ENCODE peak calls at places on chromosomes 6 and 20, in six cellular contexts. T, Z, K, S, O and Y are unnamed samples.

GRCh38 chr20:37804584-37805566 is 98.1 kb upstream of the VSTM2L start:
- DNase-seq in T (no peak), Z (no peak), K (no peak), S (no peak), O (no peak), Y (no peak)

GRCh38 chr20:40286991-40287531 is 402.0 kb downstream of the MAFB start:
- DNase-seq in T (peak), Z (peak), K (no peak), S (peak), O (peak), Y (no peak)

GRCh38 chr20:18057106-18057993 is at the start of gene OVOL2:
- DNase-seq in T (peak), Z (peak), K (no peak), S (no peak), O (no peak), Y (no peak)

GRCh38 chr6:66568271-66568670 is 861.2 kb upstream of the EYS start:
- DNase-seq in T (no peak), Z (no peak), K (no peak), S (no peak), O (no peak), Y (no peak)

GRCh38 chr6:126826315-126826714 is 292.2 kb upstream of the RSPO3 start:
- DNase-seq in T (no peak), Z (no peak), K (no peak), S (no peak), O (no peak), Y (no peak)

GRCh38 chr20:61588356-61589054 is 336.4 kb downstream of the CDH4 start:
- DNase-seq in T (no peak), Z (peak), K (no peak), S (peak), O (no peak), Y (no peak)

GRCh38 chr6:112144145-112144926 is 56.9 kb downstream of the FAM229B start:
- DNase-seq in T (no peak), Z (no peak), K (no peak), S (no peak), O (no peak), Y (no peak)

GRCh38 chr6:150684715-150685459 is 85.2 kb downstream of the PLEKHG1 start:
- DNase-seq in T (no peak), Z (no peak), K (no peak), S (no peak), O (no peak), Y (no peak)

GRCh38 chr20:59560588-59561227 is 43.6 kb upstream of the PHACTR3 start:
- DNase-seq in T (no peak), Z (no peak), K (no peak), S (peak), O (no peak), Y (no peak)

GRCh38 chr20:2316847-2317495 is 21.2 kb downstream of the TGM3 start:
- DNase-seq in T (no peak), Z (no peak), K (no peak), S (no peak), O (no peak), Y (no peak)

GRCh38 chr20:2312876-2313275 is 17.1 kb downstream of the TGM3 start:
- DNase-seq in T (no peak), Z (no peak), K (no peak), S (no peak), O (no peak), Y (no peak)

GRCh38 chr20:2311329-2311728 is 15.5 kb downstream of the TGM3 start:
- DNase-seq in T (no peak), Z (no peak), K (no peak), S (no peak), O (no peak), Y (no peak)

GRCh38 chr20:2314759-2315439 is 19.1 kb downstream of the TGM3 start:
- DNase-seq in T (no peak), Z (no peak), K (no peak), S (peak), O (peak), Y (peak)

DNA sequence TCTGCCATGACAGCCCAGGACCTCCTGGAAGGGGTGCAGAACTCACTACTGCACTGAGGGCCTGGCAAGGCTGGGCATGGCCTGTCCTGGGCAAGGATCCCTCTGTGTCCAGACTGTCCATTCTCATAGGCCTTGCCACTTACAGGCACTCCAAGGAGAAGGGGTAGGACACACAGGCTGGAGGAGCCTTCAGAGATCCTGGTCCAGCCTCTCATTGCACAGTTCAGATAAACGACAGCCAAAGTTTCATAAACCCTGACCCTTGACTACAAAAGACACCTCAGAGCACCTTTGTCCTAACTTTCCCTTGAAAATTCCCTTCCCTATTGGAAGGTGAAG is 19.6 kb downstream of the TGM3 start:
- DNase-seq in T (no peak), Z (no peak), K (no peak), S (no peak), O (no peak), Y (no peak)
- H3K27ac ChIP-seq in T (no peak), Z (no peak), K (no peak), S (no peak), O (no peak), Y (no peak)

GRCh38 chr6:165715428-165715827 is 52.4 kb upstream of the PDE10A start:
- DNase-seq in T (no peak), Z (no peak), K (no peak), S (no peak), O (no peak), Y (no peak)

GRCh38 chr6:165717732-165718465 is 54.9 kb upstream of the PDE10A start:
- DNase-seq in T (no peak), Z (no peak), K (no peak), S (peak), O (no peak), Y (no peak)

GRCh38 chr6:165716886-165717285 is 53.8 kb upstream of the PDE10A start:
- DNase-seq in T (no peak), Z (no peak), K (no peak), S (no peak), O (no peak), Y (no peak)

GRCh38 chr6:165721349-165721748 is 58.3 kb upstream of the PDE10A start:
- DNase-seq in T (no peak), Z (no peak), K (no peak), S (no peak), O (no peak), Y (no peak)

DNA sequence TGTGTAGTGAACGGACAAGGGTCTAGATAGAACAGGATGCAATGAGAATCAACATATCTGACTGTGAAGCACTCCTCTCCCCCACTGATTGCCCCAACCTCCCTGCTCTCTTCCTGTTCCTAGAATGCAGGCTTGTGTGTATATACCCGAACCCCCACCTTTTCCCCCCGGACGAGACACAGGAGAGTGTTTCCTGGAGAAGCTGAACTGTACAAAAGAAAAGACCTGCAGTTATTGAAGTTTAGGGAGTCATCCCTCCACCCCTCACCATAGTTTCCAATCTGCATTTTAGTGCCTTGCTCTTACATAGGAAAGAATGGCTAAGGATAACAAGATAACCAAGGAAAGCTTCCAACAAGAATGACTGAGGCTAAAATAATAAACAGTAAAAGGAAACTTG is 55.4 kb upstream of the PDE10A start:
- DNase-seq in T (no peak), Z (no peak), K (no peak), S (peak), O (no peak), Y (no peak)
- H3K27ac ChIP-seq in T (no peak), Z (no peak), K (no peak), S (no peak), O (no peak), Y (no peak)

GRCh38 chr6:162626869-162627268 is 100.7 kb downstream of the PRKN start:
- DNase-seq in T (no peak), Z (no peak), K (no peak), S (no peak), O (no peak), Y (no peak)

GRCh38 chr6:162627825-162628224 is 99.7 kb downstream of the PRKN start:
- DNase-seq in T (no peak), Z (no peak), K (no peak), S (no peak), O (no peak), Y (no peak)

GRCh38 chr6:162627362-162627761 is 100.2 kb downstream of the PRKN start:
- DNase-seq in T (no peak), Z (no peak), K (no peak), S (no peak), O (no peak), Y (no peak)

GRCh38 chr6:162622572-162622971 is 105.0 kb downstream of the PRKN start:
- DNase-seq in T (no peak), Z (no peak), K (no peak), S (no peak), O (no peak), Y (no peak)

GRCh38 chr6:162625846-162626540 is 101.6 kb downstream of the PRKN start:
- DNase-seq in T (no peak), Z (no peak), K (no peak), S (no peak), O (no peak), Y (no peak)
- H3K27ac ChIP-seq in T (no peak), Z (no peak), K (no peak), S (no peak), O (no peak), Y (no peak)

GRCh38 chr20:45067087-45067486 is 33.8 kb downstream of the KCNS1 start:
- DNase-seq in T (no peak), Z (no peak), K (no peak), S (no peak), O (no peak), Y (no peak)
- H3K27ac ChIP-seq in T (no peak), Z (no peak), K (no peak), S (no peak), O (no peak), Y (no peak)

DNA sequence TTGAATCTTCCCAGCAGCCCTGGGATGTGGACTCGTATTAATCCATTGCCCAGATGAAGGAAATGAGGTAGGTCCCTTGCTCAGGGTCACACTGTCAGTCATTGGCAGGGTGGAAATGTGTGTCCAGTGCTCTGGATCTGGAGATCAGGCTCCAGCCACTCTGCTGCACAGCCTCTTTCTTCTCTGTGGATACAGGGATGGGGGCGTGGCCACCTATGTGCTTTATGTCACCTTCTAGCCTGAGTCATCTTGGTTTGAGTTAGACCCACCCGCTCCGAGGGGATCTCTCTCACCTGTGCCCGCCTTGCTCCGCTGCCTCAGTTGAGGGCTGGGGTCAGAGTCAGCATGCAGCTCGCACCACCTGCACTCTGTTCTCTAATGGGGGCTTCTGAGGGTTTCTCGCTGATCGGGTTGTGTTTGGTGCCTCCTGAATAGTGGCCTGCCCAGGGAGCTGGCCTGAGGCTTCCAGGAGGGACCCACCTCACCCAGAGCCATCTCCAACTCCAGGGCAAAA is 80.0 kb downstream of the TCP11 start:
- DNase-seq in T (no peak), Z (no peak), K (no peak), S (no peak), O (no peak), Y (no peak)
- H3K27ac ChIP-seq in T (no peak), Z (no peak), K (no peak), S (no peak), O (no peak), Y (no peak)

GRCh38 chr20:58433759-58434158 is 44.7 kb downstream of the VAPB start:
- DNase-seq in T (no peak), Z (no peak), K (no peak), S (peak), O (no peak), Y (no peak)
- H3K27ac ChIP-seq in T (no peak), Z (no peak), K (no peak), S (no peak), O (no peak), Y (no peak)

DNA sequence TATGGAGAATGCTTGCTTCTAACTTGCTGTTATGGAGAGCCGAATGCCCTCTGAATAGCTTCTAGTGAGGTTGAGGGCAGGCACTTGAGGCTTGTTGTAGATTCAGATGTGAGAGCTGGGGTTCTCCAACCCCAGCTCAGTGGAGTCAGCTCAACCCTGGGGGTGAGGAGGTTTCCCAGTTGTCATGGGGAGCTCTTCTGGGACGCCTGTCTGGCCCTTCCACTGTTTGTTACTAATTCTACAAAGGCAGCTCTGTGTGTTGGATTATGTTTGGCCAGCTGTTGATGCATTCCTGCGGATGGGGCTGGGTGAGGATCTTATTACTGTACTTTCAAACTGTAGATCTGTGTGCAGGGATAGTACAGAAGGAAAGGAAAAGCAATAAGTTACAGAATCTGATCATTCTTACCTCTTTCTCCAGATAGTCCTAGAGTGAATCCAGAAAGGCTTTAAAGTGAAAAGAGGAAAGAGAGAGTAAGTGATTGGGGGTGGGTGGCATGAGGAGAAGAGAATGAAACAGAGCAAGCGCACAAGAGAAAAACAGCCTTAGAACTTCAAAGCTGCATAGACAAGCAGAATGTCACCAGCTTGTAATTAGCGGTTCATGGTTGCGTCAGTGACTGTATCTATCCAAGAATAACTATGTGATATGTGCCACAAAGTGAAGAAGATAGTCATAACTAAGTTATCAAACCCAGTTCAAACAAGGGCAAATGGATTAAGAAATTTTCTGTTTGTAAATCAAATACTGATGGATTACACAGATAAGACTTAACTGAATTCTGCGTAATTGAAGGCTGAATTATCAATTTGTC is 148.6 kb downstream of the PRL start:
- DNase-seq in T (no peak), Z (peak), K (no peak), S (peak), O (no peak), Y (no peak)
- H3K27ac ChIP-seq in T (no peak), Z (no peak), K (no peak), S (peak), O (no peak), Y (peak)

GRCh38 chr6:113644861-113645575 is 212.1 kb upstream of the MARCKS start:
- DNase-seq in T (no peak), Z (no peak), K (no peak), S (peak), O (no peak), Y (no peak)
- H3K27ac ChIP-seq in T (peak), Z (no peak), K (no peak), S (no peak), O (peak), Y (no peak)

GRCh38 chr6:166462461-166463135 is 79.9 kb upstream of the MPC1 start:
- DNase-seq in T (no peak), Z (no peak), K (no peak), S (no peak), O (no peak), Y (no peak)
- H3K27ac ChIP-seq in T (no peak), Z (no peak), K (no peak), S (no peak), O (no peak), Y (no peak)

DNA sequence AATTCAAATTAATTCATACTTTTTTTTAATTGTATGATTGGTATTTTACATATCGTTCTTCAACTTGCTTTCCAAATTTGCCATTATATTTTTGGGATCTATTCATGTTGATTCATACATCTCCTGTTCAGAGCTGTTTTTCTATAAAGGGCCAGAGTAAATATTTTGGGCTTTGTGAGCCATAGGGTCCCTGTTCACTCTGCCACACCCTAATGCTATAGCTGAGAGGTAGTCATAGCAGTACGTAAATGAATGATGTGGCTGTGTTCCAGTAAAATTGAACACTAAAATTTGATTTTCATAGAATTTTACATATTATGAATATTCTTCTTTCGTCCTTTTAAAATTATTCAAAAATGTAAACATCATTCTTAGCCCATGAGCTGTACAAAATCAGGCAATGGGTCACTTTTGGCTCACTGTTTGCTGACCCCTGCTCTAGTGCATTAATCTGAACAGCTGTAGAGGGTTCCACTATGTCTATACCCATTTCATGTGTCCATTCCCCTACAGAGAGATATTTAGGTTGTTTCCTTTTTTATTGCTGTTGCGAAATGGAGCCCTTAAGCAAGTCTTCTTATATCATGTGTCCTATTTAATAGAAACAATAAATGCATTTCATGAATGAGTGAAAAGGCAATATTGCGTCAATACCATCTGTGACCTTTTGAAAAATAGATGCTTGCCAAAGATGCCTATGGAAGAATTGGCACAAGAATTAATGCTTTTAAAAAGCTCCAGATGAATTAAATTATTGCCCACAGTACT is 136.4 kb upstream of the SALL4 start:
- DNase-seq in T (no peak), Z (no peak), K (no peak), S (peak), O (no peak), Y (no peak)
- H3K27ac ChIP-seq in T (no peak), Z (no peak), K (no peak), S (no peak), O (no peak), Y (no peak)